ENCODE peak calls at places on chromosomes 1 and 21, in six cellular contexts. M is GM23248, D is neural progenitor cell, H is GM23338, A is SK-N-SH, B is PC-3. R is an unnamed sample. For H3F3A, the result is how much of the 10 kb centered on the place peaks cover.

GRCh38 chr1:86703696-86704455 is 500 bp upstream of the SH3GLB1 start:
- DNase-seq in M (peak), D (peak), H (peak), A (no peak), B (no peak), R (no peak)

GRCh38 chr1:157960773-157961172 is 32.7 kb upstream of the KIRREL1 start:
- DNase-seq in M (no peak), D (no peak), H (peak), A (no peak), B (peak), R (no peak)

GRCh38 chr1:211335507-211336157 is 9.0 kb downstream of the TRAF5 start:
- DNase-seq in M (no peak), D (no peak), H (no peak), A (no peak), B (no peak), R (peak)

GRCh38 chr1:63802109-63802508 is 28.3 kb downstream of the ROR1 start:
- DNase-seq in M (no peak), D (no peak), H (no peak), A (no peak), B (no peak), R (no peak)

GRCh38 chr1:161166669-161167548 is 683 bp downstream of the PPOX start:
- DNase-seq in M (peak), D (peak), H (peak), A (peak), B (no peak), R (peak)

GRCh38 chr1:220732137-220732536 is 16.0 kb upstream of the MTARC2 start:
- DNase-seq in M (no peak), D (no peak), H (no peak), A (no peak), B (no peak), R (no peak)

GRCh38 chr1:110677016-110677415 is 2.3 kb upstream of the KCNA3 start:
- DNase-seq in M (no peak), D (no peak), H (no peak), A (no peak), B (peak), R (no peak)

GRCh38 chr1:159829822-159830455 is 3.3 kb downstream of the SLAMF8 start:
- DNase-seq in M (peak), D (no peak), H (no peak), A (no peak), B (no peak), R (no peak)

GRCh38 chr21:45592208-45592619 is 50.0 kb upstream of the SLC19A1 start:
- DNase-seq in M (no peak), D (no peak), H (no peak), A (no peak), B (no peak), R (peak)

GRCh38 chr1:38500352-38500751 is 359.2 kb downstream of the RRAGC start:
- DNase-seq in M (peak), D (no peak), H (no peak), A (no peak), B (peak), R (no peak)

GRCh38 chr1:48073773-48074172 is 76.6 kb upstream of the TRABD2B start:
- DNase-seq in M (no peak), D (no peak), H (no peak), A (no peak), B (no peak), R (no peak)

GRCh38 chr1:233700338-233700737 is 86.4 kb downstream of the KCNK1 start:
- DNase-seq in M (no peak), D (no peak), H (no peak), A (no peak), B (no peak), R (no peak)

GRCh38 chr1:59279651-59280050 is 17.2 kb upstream of the FGGY start:
- DNase-seq in M (no peak), D (no peak), H (no peak), A (no peak), B (no peak), R (no peak)

GRCh38 chr1:10969267-10969970 is 43.0 kb upstream of the TARDBP start:
- DNase-seq in M (no peak), D (peak), H (peak), A (no peak), B (no peak), R (no peak)

GRCh38 chr1:238648756-238649155 is 737.6 kb upstream of the CHRM3 start:
- DNase-seq in M (peak), D (no peak), H (peak), A (no peak), B (no peak), R (no peak)

GRCh38 chr1:36582066-36582755 is 99.5 kb upstream of the CSF3R start:
- DNase-seq in M (no peak), D (no peak), H (peak), A (no peak), B (no peak), R (no peak)

GRCh38 chr1:158146739-158147138 is 34.0 kb upstream of the CD1D start:
- DNase-seq in M (no peak), D (no peak), H (no peak), A (no peak), B (no peak), R (no peak)

GRCh38 chr1:184189361-184189760 is 137.8 kb downstream of the TSEN15 start:
- DNase-seq in M (no peak), D (no peak), H (no peak), A (peak), B (no peak), R (no peak)

GRCh38 chr1:218496561-218496960 is 151.4 kb downstream of the TGFB2 start:
- DNase-seq in M (peak), D (no peak), H (no peak), A (no peak), B (peak), R (no peak)

GRCh38 chr1:246329900-246330299 is 177.2 kb downstream of the SMYD3 start:
- DNase-seq in M (no peak), D (no peak), H (no peak), A (no peak), B (no peak), R (no peak)

GRCh38 chr1:27545876-27546275 is 55.9 kb upstream of the WASF2 start:
- DNase-seq in M (peak), D (no peak), H (no peak), A (no peak), B (no peak), R (no peak)

GRCh38 chr1:38138498-38139233 is 92.1 kb upstream of the POU3F1 start:
- DNase-seq in M (peak), D (peak), H (no peak), A (no peak), B (peak), R (no peak)

GRCh38 chr1:66315675-66316074 is 218.3 kb upstream of the SGIP1 start:
- DNase-seq in M (peak), D (no peak), H (no peak), A (no peak), B (peak), R (no peak)

GRCh38 chr1:178150610-178151009 is 56.7 kb downstream of the RASAL2 start:
- DNase-seq in M (no peak), D (no peak), H (no peak), A (no peak), B (peak), R (no peak)

GRCh38 chr1:157249326-157249725 is 111.1 kb upstream of the ETV3 start:
- DNase-seq in M (no peak), D (no peak), H (no peak), A (no peak), B (no peak), R (no peak)

GRCh38 chr1:46333300-46334029 is 7.1 kb upstream of the NSUN4 start:
- DNase-seq in M (peak), D (peak), H (peak), A (peak), B (peak), R (peak)

GRCh38 chr21:25790122-25790951 is 55.6 kb downstream of the GABPA start:
- DNase-seq in M (peak), D (peak), H (peak), A (peak), B (peak), R (peak)

GRCh38 chr1:78536427-78536826 is 45.7 kb downstream of the PTGFR start:
- DNase-seq in M (peak), D (no peak), H (no peak), A (no peak), B (peak), R (no peak)

DNA sequence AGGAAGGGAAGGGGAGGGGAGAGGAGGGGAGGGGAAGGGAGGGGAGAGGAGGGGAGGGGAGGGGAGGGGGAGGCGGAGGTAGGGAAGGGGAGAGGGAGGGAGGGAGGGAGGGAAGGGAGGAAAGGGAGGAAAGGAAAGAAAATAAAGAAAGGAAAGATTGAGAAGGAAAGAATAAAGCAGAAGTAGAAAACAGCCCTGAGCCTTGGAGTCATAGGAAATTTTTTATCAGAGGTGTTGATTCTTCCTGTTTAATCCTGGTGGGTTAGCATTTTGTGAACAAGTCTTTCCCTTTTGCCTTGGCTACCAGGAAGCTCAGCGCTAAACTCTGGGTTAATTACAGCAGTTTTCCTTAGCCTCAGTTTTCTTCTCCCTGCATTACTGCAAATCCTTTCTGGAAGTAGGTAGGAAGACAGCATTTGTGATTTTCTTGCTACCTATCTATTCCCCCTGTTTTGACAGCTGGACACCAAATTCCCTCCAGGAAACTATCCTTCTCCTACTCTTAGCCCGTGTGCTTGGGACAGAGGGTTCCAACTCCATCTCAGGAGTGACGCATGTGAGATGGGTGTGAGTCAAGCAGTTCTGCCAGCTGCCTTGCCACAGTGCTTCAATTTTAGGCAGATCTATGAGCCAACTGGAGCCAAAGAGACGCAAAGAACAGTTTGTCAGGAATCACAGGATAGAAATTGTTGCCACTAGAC is 26.9 kb downstream of the TOMM20 start:
- DNase-seq in M (peak), D (no peak), H (no peak), A (no peak), B (no peak), R (no peak)
- H2AFZ ChIP-seq in M (no peak), D (no peak), H (no peak), A (no peak), B (no peak), R (no peak)

GRCh38 chr1:107531065-107531908 is 390.4 kb downstream of the NTNG1 start:
- DNase-seq in M (no peak), D (no peak), H (no peak), A (no peak), B (no peak), R (no peak)

GRCh38 chr1:107532318-107532717 is 391.5 kb downstream of the NTNG1 start:
- DNase-seq in M (no peak), D (no peak), H (no peak), A (no peak), B (peak), R (no peak)

GRCh38 chr1:107530543-107530942 is 389.7 kb downstream of the NTNG1 start:
- DNase-seq in M (peak), D (no peak), H (no peak), A (no peak), B (peak), R (no peak)

GRCh38 chr1:107526524-107527198 is 385.8 kb downstream of the NTNG1 start:
- DNase-seq in M (no peak), D (no peak), H (no peak), A (no peak), B (no peak), R (no peak)

GRCh38 chr1:107529511-107530149 is 388.8 kb downstream of the NTNG1 start:
- DNase-seq in M (peak), D (peak), H (peak), A (peak), B (peak), R (peak)
- TF ChIP-seq EZH2phosphoT487 in M (no peak), D (no peak), H (no peak), A (no peak), B (no peak), R (no peak)

DNA sequence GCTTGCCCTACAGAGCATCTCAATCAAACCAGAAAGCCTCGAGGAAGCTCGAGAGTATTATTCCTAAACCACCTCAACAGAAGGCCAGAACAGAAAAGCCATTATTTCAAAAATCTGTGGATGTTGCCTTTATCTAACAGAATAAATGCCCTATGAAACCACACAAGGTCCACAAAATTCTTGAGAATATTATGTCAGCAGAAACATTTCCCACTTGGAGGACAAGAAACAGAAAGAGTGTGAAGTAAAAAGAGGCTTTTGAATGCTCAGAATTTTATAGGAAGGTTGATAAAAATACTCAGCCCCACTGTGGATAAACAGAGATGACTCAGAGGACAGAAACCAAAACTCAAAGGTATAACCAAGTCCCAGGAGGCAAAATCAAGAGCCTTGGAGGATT is 146.4 kb upstream of the LRRC7 start:
- DNase-seq in M (no peak), D (no peak), H (no peak), A (no peak), B (no peak), R (no peak)
- H3F3A ChIP-seq in M (under half), D (under half), H (under half), A (under half), B (under half), R (under half)

GRCh38 chr1:190479028-190479427 is 1.4 kb upstream of the BRINP3 start:
- DNase-seq in M (no peak), D (peak), H (peak), A (no peak), B (no peak), R (no peak)
- H2AFZ ChIP-seq in M (peak), D (peak), H (peak), A (peak), B (peak), R (peak)

GRCh38 chr1:202063093-202063492 is 52.7 kb downstream of the ELF3 start:
- DNase-seq in M (no peak), D (peak), H (peak), A (no peak), B (peak), R (no peak)
- TF ChIP-seq EZH2phosphoT487 in M (no peak), D (no peak), H (no peak), A (no peak), B (no peak), R (no peak)

GRCh38 chr1:206049293-206049692 is 3.7 kb upstream of the RHEX start:
- DNase-seq in M (no peak), D (no peak), H (no peak), A (no peak), B (no peak), R (peak)

GRCh38 chr1:206048582-206048981 is 4.4 kb upstream of the RHEX start:
- DNase-seq in M (no peak), D (peak), H (peak), A (no peak), B (no peak), R (no peak)

GRCh38 chr1:206047271-206047670 is 5.7 kb upstream of the RHEX start:
- DNase-seq in M (no peak), D (no peak), H (no peak), A (no peak), B (no peak), R (peak)

GRCh38 chr1:206049919-206050600 is 2.9 kb upstream of the RHEX start:
- DNase-seq in M (no peak), D (no peak), H (no peak), A (no peak), B (peak), R (peak)

DNA sequence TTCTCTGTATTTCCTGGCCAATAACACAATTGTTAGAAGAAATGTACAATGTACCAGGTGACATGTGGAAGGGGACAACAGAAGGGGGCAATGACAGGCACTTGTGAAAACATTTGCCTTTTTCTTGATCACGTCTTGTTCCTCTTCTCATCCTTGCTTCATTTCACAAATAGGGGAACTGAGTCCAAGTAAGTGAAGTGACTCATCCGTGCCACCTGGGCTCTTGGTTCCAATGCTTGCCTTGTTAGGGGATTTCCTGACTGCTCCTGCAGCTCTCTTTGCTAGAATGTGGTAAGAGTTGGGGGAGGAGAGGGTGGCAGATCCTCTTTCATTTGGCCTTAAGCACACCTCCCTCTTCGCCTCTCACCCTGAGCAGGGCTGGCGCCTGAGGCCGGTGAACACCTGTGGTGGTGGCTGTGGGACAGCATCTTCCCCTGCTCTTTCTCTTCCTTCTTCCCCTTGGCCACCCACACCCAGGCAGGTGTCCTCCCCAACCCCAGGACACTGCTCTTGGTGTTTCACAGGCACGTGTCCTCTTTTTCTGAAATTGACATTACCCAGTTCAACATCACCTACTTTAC is 2.2 kb upstream of the RHEX start:
- DNase-seq in M (no peak), D (no peak), H (no peak), A (no peak), B (peak), R (peak)
- H3F3A ChIP-seq in M (under half), D (under half), H (under half), A (under half), B (under half), R (half or more)

GRCh38 chr1:30853350-30853749 is 55.2 kb downstream of the SDC3 start:
- DNase-seq in M (no peak), D (peak), H (peak), A (no peak), B (no peak), R (no peak)
- H2AFZ ChIP-seq in M (no peak), D (peak), H (no peak), A (no peak), B (peak), R (peak)

DNA sequence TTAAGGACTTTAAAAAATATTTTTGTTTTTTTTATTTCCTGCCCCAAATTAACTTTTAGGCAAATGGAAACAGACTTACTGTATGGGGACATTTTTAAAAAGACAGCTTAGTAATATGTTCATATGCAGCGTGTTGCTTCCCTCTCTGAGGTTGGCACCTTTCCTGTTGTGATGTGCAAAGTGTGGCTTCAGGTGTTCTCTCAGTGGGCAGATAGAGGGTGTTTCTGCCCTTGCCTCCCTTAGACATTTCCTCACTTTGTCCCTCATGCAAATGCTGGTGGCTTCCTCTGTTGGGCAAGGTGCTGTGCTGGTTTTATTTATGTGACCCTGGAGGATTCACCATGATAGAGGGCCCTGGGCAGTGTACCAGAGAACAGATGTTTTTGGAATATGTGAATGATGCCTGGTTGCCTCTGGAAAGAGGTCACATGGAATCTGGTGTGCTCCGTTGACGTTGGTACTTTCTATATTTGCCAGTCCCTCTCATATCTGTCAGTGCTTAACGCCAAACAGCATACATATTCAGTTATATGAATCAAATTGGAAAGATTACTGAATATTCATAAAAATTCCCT is 123.5 kb downstream of the PATJ start:
- DNase-seq in M (no peak), D (no peak), H (no peak), A (peak), B (no peak), R (peak)
- TF ChIP-seq EZH2phosphoT487 in M (no peak), D (no peak), H (no peak), A (no peak), B (no peak), R (no peak)

GRCh38 chr1:16904560-16905111 is 8.9 kb downstream of the RNU1-2 start:
- DNase-seq in M (peak), D (peak), H (peak), A (peak), B (peak), R (peak)

GRCh38 chr1:16905112-16905855 is 9.5 kb downstream of the RNU1-2 start:
- DNase-seq in M (peak), D (peak), H (peak), A (no peak), B (peak), R (peak)

GRCh38 chr1:16900771-16901170 is 5.0 kb downstream of the RNU1-2 start:
- DNase-seq in M (no peak), D (no peak), H (no peak), A (no peak), B (no peak), R (no peak)

GRCh38 chr1:16903458-16903796 is 7.6 kb downstream of the RNU1-2 start:
- DNase-seq in M (no peak), D (no peak), H (no peak), A (no peak), B (no peak), R (no peak)

GRCh38 chr1:16903054-16903453 is 7.3 kb downstream of the RNU1-2 start:
- DNase-seq in M (peak), D (no peak), H (no peak), A (no peak), B (peak), R (peak)
- H3F3A ChIP-seq in M (half or more), D (under half), H (under half), A (half or more), B (under half), R (under half)

GRCh38 chr1:116417678-116418077 is 44.6 kb downstream of the ATP1A1 start:
- DNase-seq in M (no peak), D (no peak), H (no peak), A (no peak), B (no peak), R (no peak)
- H2AFZ ChIP-seq in M (peak), D (no peak), H (peak), A (peak), B (peak), R (peak)